ENCODE peak calls at places on chromosomes 7 and 10, in six cellular contexts. J is adrenal gland; T is upper lobe of right lung; I is central memory CD8-positive, alpha-beta T cell; S is RPMI7951; W is small intestine. B is an unnamed sample.

GRCh38 chr7:40880581-40880980 is 745.8 kb downstream of the SUGCT start:
- DNase-seq in J (no peak), T (no peak), I (no peak), S (peak), W (no peak), B (no peak)

GRCh38 chr10:86306628-86307278 is 59.8 kb downstream of the GRID1 start:
- DNase-seq in J (peak), T (peak), I (no peak), S (peak), W (no peak), B (peak)

GRCh38 chr10:86659721-86660438 is 5.5 kb downstream of the OPN4 start:
- DNase-seq in J (no peak), T (peak), I (no peak), S (no peak), W (no peak), B (no peak)

GRCh38 chr7:138833596-138833995 is 35.6 kb upstream of the ATP6V0A4 start:
- DNase-seq in J (no peak), T (no peak), I (no peak), S (no peak), W (no peak), B (no peak)

GRCh38 chr7:86939197-86939814 is 120.1 kb downstream of the ELAPOR2 start:
- DNase-seq in J (peak), T (no peak), I (no peak), S (peak), W (peak), B (peak)

GRCh38 chr7:104826140-104826539 is 187.9 kb upstream of the KMT2E start:
- DNase-seq in J (no peak), T (no peak), I (no peak), S (no peak), W (no peak), B (no peak)

GRCh38 chr7:101767544-101767943 is 49.9 kb upstream of the CUX1 start:
- DNase-seq in J (no peak), T (no peak), I (no peak), S (no peak), W (no peak), B (no peak)

GRCh38 chr10:4984971-4985594 is 18.6 kb downstream of the AKR1C2 start:
- DNase-seq in J (no peak), T (no peak), I (no peak), S (no peak), W (no peak), B (no peak)

GRCh38 chr7:146054909-146055308 is 61.7 kb upstream of the CNTNAP2 start:
- DNase-seq in J (no peak), T (no peak), I (no peak), S (no peak), W (no peak), B (no peak)

GRCh38 chr7:92665926-92666325 is 75.7 kb upstream of the FAM133B start:
- DNase-seq in J (no peak), T (no peak), I (no peak), S (no peak), W (no peak), B (no peak)

GRCh38 chr7:66198956-66199355 is 6.2 kb upstream of the TPST1 start:
- DNase-seq in J (no peak), T (no peak), I (no peak), S (no peak), W (no peak), B (no peak)

GRCh38 chr7:57398548-57398947 is 51.4 kb upstream of the ZNF716 start:
- DNase-seq in J (no peak), T (no peak), I (no peak), S (no peak), W (no peak), B (no peak)

GRCh38 chr10:117339569-117339968 is 35.7 kb downstream of the PDZD8 start:
- DNase-seq in J (peak), T (no peak), I (no peak), S (no peak), W (no peak), B (no peak)

GRCh38 chr7:45295222-45295621 is 137.6 kb downstream of the RAMP3 start:
- DNase-seq in J (no peak), T (no peak), I (no peak), S (no peak), W (no peak), B (no peak)

GRCh38 chr7:116776610-116777289 is 85.6 kb upstream of the CAPZA2 start:
- DNase-seq in J (no peak), T (no peak), I (no peak), S (peak), W (peak), B (peak)

GRCh38 chr10:21526184-21526951 is 886 bp upstream of the SKIDA1 start:
- DNase-seq in J (peak), T (peak), I (peak), S (peak), W (peak), B (peak)

GRCh38 chr7:26376208-26376917 is 84.7 kb downstream of the SNX10 start:
- DNase-seq in J (peak), T (peak), I (no peak), S (no peak), W (no peak), B (no peak)

GRCh38 chr7:41984888-41985287 is 252.1 kb downstream of the GLI3 start:
- DNase-seq in J (no peak), T (no peak), I (no peak), S (peak), W (no peak), B (no peak)

GRCh38 chr7:150942591-150943452 is 35.3 kb downstream of the KCNH2 start:
- DNase-seq in J (no peak), T (peak), I (no peak), S (no peak), W (no peak), B (no peak)

GRCh38 chr10:45308707-45309106 is 6.7 kb downstream of the OR13A1 start:
- DNase-seq in J (peak), T (no peak), I (no peak), S (peak), W (no peak), B (peak)

B was measured in HT-29.